ENCODE peak calls at places on chromosomes 5 and 9, in eight cellular contexts. V is fibroblast of pulmonary artery, F is right lobe of liver, X is left lung, A is lower lobe of right lung, C is neural crest cell, E is transverse colon, Z is SK-N-SH. O is an unnamed sample.

GRCh38 chr5:99169309-99169708 is 240.5 kb upstream of the CHD1 start:
- DNase-seq in V (peak; percentile 23), F (no peak), X (no peak), A (no peak), C (no peak), E (no peak), Z (no peak), O (no peak)

GRCh38 chr5:122420126-122420525 is 108.1 kb downstream of the SNCAIP start:
- DNase-seq in V (no peak), F (no peak), X (no peak), A (no peak), C (no peak), E (no peak), Z (no peak), O (no peak)

GRCh38 chr5:140075371-140075770 is 32.3 kb upstream of the NRG2 start:
- DNase-seq in V (peak; percentile 31), F (no peak), X (no peak), A (no peak), C (no peak), E (no peak), Z (peak; percentile 11), O (no peak)

GRCh38 chr5:115749016-115749415 is 67.4 kb downstream of the CDO1 start:
- DNase-seq in V (no peak), F (no peak), X (no peak), A (no peak), C (no peak), E (no peak), Z (no peak), O (no peak)

GRCh38 chr5:90590-91547 is 1.1 kb upstream of the PLEKHG4B start:
- DNase-seq in V (peak; percentile 4), F (no peak), X (no peak), A (no peak), C (no peak), E (no peak), Z (no peak), O (no peak)

GRCh38 chr5:142108432-142109355 is at the start of gene NDFIP1:
- DNase-seq in V (peak; percentile 77), F (peak; percentile 92), X (peak; percentile 90), A (peak; percentile 92), C (peak; percentile 71), E (peak; percentile 90), Z (peak; percentile 93), O (peak; percentile 82)

GRCh38 chr5:136058031-136058971 is 29.5 kb downstream of the TGFBI start:
- DNase-seq in V (peak; percentile 99), F (peak; percentile 76), X (peak; percentile 69), A (no peak), C (no peak), E (peak; percentile 54), Z (no peak), O (no peak)

GRCh38 chr5:122352331-122352730 is 40.3 kb downstream of the SNCAIP start:
- DNase-seq in V (peak; percentile 14), F (no peak), X (no peak), A (no peak), C (no peak), E (no peak), Z (no peak), O (no peak)

GRCh38 chr5:168710706-168711105 is 131.5 kb upstream of the PANK3 start:
- DNase-seq in V (no peak), F (no peak), X (no peak), A (no peak), C (no peak), E (no peak), Z (no peak), O (no peak)

GRCh38 chr5:180253036-180253824 is 38.7 kb downstream of the MAPK9 start:
- DNase-seq in V (no peak), F (no peak), X (no peak), A (no peak), C (no peak), E (no peak), Z (no peak), O (no peak)

GRCh38 chr9:17813798-17814197 is 234.9 kb downstream of the SH3GL2 start:
- DNase-seq in V (no peak), F (no peak), X (no peak), A (no peak), C (no peak), E (no peak), Z (no peak), O (no peak)

GRCh38 chr9:93305497-93306020 is 121.6 kb downstream of the WNK2 start:
- DNase-seq in V (no peak), F (no peak), X (no peak), A (peak; percentile 38), C (no peak), E (no peak), Z (peak; percentile 21), O (peak; percentile 14)

GRCh38 chr5:57069115-57069835 is 104.6 kb upstream of the GPBP1 start:
- DNase-seq in V (no peak), F (no peak), X (no peak), A (no peak), C (no peak), E (peak; percentile 34), Z (no peak), O (no peak)

DNA sequence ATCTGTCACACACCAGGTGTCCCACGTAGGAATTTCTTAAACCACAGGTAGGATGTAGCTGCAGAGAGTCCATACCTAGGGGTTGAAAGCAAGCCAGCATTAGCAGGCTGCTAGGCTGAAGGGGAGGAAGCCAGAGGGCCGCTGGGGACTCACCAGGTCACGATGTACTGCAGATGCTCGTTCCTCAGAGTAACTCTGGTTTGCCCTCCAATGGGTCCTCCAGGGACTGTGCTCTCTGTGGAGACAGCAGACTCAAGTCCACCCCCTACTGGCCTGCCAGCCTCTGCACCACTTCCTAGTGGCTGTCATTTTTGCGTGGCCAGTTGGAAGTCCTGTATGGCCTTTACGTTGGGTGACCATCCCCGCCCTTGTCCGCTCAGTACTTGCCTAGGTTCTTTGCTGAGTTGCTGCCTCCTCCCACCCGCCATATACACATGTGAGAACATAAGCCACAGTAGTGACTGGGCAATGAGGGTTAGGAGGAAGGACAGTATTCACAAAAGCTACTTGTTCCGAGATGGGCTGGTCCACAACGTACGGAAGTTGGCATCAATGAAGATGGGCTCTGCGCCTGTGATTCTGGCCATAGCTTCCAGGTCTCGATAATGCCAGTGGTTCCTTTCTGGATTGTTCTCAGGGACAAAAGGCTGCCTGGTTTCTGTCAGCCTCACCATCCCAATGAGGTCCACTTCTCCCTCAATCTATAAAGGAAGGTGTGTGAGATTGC is 4.1 kb downstream of the RPL7A start:
- DNase-seq in V (peak; percentile 71), F (no peak), X (no peak), A (no peak), C (peak; percentile 42), E (no peak), Z (peak; percentile 71), O (no peak)
- TF ChIP-seq CTCF in V (peak; percentile 71), F (peak; percentile 31), X (peak; percentile 49), A (peak; percentile 52), C (peak; percentile 63), E (peak; percentile 44), Z (peak; percentile 64), O (no peak)

GRCh38 chr9:131203438-131204219 is 72.7 kb downstream of the FAM78A start:
- DNase-seq in V (no peak), F (no peak), X (no peak), A (no peak), C (no peak), E (no peak), Z (no peak), O (no peak)
- TF ChIP-seq CTCF in V (peak; percentile 29), F (no peak), X (no peak), A (no peak), C (no peak), E (no peak), Z (peak; percentile 33), O (no peak)

DNA sequence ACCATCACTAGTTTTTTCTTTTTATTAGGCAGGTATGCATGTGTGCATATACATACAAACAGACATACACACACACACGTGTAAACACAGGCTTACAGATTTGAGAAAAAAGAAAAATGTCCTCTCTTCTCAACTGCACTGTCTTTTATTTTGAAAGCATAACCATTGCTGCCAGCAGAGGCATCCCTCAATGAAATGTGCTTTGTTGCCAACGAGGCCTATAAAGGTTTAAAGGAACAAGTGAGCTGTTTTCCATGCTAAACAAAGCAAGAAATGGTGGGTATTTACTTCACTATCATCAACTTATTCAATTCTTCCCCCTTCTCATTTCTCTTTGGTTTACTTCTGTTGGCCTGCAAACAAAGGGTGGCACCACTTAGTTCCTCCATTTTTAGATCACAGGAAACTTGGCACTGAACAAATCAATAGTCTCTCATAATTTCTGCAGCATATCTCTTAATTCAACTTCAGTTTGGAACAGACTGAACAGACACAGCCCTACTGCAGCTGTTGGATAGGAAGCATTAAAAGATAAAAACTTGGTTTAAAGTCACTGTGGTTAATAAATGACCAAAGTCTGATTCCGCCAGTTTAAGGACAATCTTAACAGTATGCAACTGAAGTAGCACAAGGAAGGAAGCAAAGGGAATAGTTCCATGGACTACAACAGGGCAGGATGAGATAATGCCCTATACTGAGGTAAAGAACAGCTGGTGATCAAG is 21.8 kb downstream of the TTC33 start:
- DNase-seq in V (no peak), F (no peak), X (no peak), A (no peak), C (no peak), E (no peak), Z (no peak), O (no peak)
- TF ChIP-seq CTCF in V (peak; percentile 13), F (no peak), X (no peak), A (no peak), C (no peak), E (peak; percentile 49), Z (no peak), O (no peak)

GRCh38 chr9:126690431-126691051 is 76.8 kb downstream of the LMX1B start:
- DNase-seq in V (peak; percentile 7), F (peak; percentile 60), X (no peak), A (no peak), C (peak; percentile 78), E (peak; percentile 51), Z (peak; percentile 82), O (peak; percentile 58)
- TF ChIP-seq CTCF in V (peak; percentile 62), F (peak; percentile 61), X (peak; percentile 70), A (peak; percentile 67), C (peak; percentile 75), E (peak; percentile 64), Z (peak; percentile 66), O (peak; percentile 70)

DNA sequence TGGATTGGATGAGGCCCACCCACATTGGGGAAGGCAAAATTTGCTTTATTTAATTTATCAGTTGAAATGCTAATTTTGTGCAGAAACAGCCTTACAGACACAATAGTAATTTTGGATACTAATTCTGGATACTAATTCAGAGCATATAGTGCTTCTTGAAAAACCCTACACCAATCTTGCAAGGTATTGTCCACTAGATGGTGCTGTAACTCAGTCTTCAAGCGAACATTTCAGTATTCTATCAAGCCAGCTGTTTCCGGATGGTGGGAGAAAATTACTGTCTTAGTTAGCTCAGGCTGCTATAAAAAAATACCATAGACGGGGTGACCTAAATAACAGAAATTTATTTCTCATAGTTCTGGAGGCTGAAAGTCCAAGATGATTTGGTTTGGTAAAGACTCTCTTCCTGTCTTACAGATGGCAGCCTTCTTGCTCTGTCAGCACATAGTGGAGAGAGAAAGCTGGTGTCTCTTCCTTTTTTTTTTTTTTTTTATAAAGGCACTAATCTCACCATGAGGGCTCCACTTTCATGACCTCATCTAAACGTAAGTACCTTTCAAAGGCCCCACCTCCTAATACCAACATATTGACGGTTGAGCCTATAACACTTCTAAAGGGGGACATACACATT is 1306.5 kb upstream of the CDH9 start:
- DNase-seq in V (peak; percentile 62), F (no peak), X (no peak), A (no peak), C (no peak), E (no peak), Z (peak; percentile 5), O (no peak)
- TF ChIP-seq CTCF in V (peak; percentile 52), F (peak; percentile 69), X (peak; percentile 43), A (peak; percentile 47), C (peak; percentile 80), E (no peak), Z (peak; percentile 59), O (no peak)

GRCh38 chr9:92189782-92190535 is 74.7 kb upstream of the SPTLC1 start:
- DNase-seq in V (no peak), F (no peak), X (no peak), A (no peak), C (no peak), E (no peak), Z (no peak), O (no peak)
- TF ChIP-seq CTCF in V (no peak), F (no peak), X (no peak), A (no peak), C (no peak), E (no peak), Z (no peak), O (no peak)

O was measured in natural killer cell.